ENCODE peak calls at places on chromosomes 4 and X, in four cellular contexts. One of them, this sample, is unnamed.

GRCh38 chr4:3470244-3471097 is 7.4 kb downstream of the DOK7 start:
- DNase-seq in upper lobe of left lung: no peak
- DNase-seq in lower leg skin: no peak
- DNase-seq in choroid plexus epithelial cell: peak; percentile 37
- DNase-seq in this sample: peak; percentile 24

GRCh38 chrX:15310117-15310516 is 5.3 kb downstream of the ASB11 start:
- DNase-seq in choroid plexus epithelial cell: peak; percentile 66
- DNase-seq in upper lobe of left lung: peak; percentile 58
- DNase-seq in lower leg skin: no peak
- DNase-seq in this sample: peak; percentile 40

GRCh38 chr4:53962516-53963225 is 101.7 kb downstream of the CHIC2 start:
- DNase-seq in upper lobe of left lung: no peak
- DNase-seq in lower leg skin: no peak
- DNase-seq in choroid plexus epithelial cell: peak; percentile 82
- DNase-seq in this sample: peak; percentile 61

GRCh38 chr4:80179637-80180161 is 17.6 kb upstream of the PRDM8 start:
- DNase-seq in upper lobe of left lung: no peak
- DNase-seq in choroid plexus epithelial cell: no peak
- DNase-seq in lower leg skin: no peak
- DNase-seq in this sample: no peak

GRCh38 chr4:88613417-88613875 is 21.2 kb downstream of the HERC3 start:
- DNase-seq in upper lobe of left lung: no peak
- DNase-seq in choroid plexus epithelial cell: no peak
- DNase-seq in lower leg skin: no peak
- DNase-seq in this sample: no peak

GRCh38 chr4:71941001-71941400 is 90.8 kb upstream of the NPFFR2 start:
- DNase-seq in upper lobe of left lung: no peak
- DNase-seq in lower leg skin: no peak
- DNase-seq in choroid plexus epithelial cell: peak; percentile 4
- DNase-seq in this sample: peak; percentile 14

GRCh38 chr4:921830-922331 is 10.2 kb downstream of the GAK start:
- DNase-seq in lower leg skin: peak; percentile 56
- DNase-seq in choroid plexus epithelial cell: no peak
- DNase-seq in upper lobe of left lung: peak; percentile 12
- DNase-seq in this sample: no peak

GRCh38 chrX:42695800-42696358 is 82.1 kb downstream of the PPP1R2C start:
- DNase-seq in lower leg skin: no peak
- DNase-seq in choroid plexus epithelial cell: no peak
- DNase-seq in upper lobe of left lung: no peak
- DNase-seq in this sample: no peak

GRCh38 chr4:99151931-99152448 is 7.9 kb upstream of the ADH4 start:
- DNase-seq in upper lobe of left lung: no peak
- DNase-seq in lower leg skin: no peak
- DNase-seq in choroid plexus epithelial cell: no peak
- DNase-seq in this sample: no peak

GRCh38 chr4:25900901-25901500 is 13.0 kb upstream of the SMIM20 start:
- DNase-seq in lower leg skin: no peak
- DNase-seq in upper lobe of left lung: no peak
- DNase-seq in choroid plexus epithelial cell: no peak
- DNase-seq in this sample: no peak

GRCh38 chr4:151117371-151117962 is 18.0 kb downstream of the RPS3A start:
- DNase-seq in upper lobe of left lung: peak; percentile 38
- DNase-seq in choroid plexus epithelial cell: peak; percentile 84
- DNase-seq in lower leg skin: no peak
- DNase-seq in this sample: peak; percentile 78

GRCh38 chr4:53863163-53863562 is 201.2 kb downstream of the CHIC2 start:
- DNase-seq in lower leg skin: no peak
- DNase-seq in upper lobe of left lung: no peak
- DNase-seq in choroid plexus epithelial cell: peak; percentile 69
- DNase-seq in this sample: peak; percentile 64

GRCh38 chr4:27490315-27490714 is 629.7 kb downstream of the STIM2 start:
- DNase-seq in choroid plexus epithelial cell: no peak
- DNase-seq in upper lobe of left lung: no peak
- DNase-seq in lower leg skin: no peak
- DNase-seq in this sample: no peak

GRCh38 chr4:15654556-15655222 is 468 bp downstream of the FBXL5 start:
- DNase-seq in choroid plexus epithelial cell: peak; percentile 48
- DNase-seq in lower leg skin: peak; percentile 91
- DNase-seq in upper lobe of left lung: peak; percentile 59
- DNase-seq in this sample: peak; percentile 41

GRCh38 chr4:122329876-122330595 is 48.8 kb upstream of the ADAD1 start:
- DNase-seq in upper lobe of left lung: no peak
- DNase-seq in choroid plexus epithelial cell: peak; percentile 50
- DNase-seq in lower leg skin: no peak
- DNase-seq in this sample: peak; percentile 40

GRCh38 chr4:103198111-103198765 is at the start of gene CENPE:
- DNase-seq in lower leg skin: peak; percentile 96
- DNase-seq in choroid plexus epithelial cell: peak; percentile 90
- DNase-seq in upper lobe of left lung: peak; percentile 85
- DNase-seq in this sample: peak; percentile 92

GRCh38 chrX:134849390-134849789 is 141.4 kb upstream of the SMIM10 start:
- DNase-seq in lower leg skin: no peak
- DNase-seq in upper lobe of left lung: no peak
- DNase-seq in choroid plexus epithelial cell: peak; percentile 49
- DNase-seq in this sample: peak; percentile 51

GRCh38 chr4:40185830-40186664 is 10.8 kb upstream of the RHOH start:
- DNase-seq in upper lobe of left lung: no peak
- DNase-seq in choroid plexus epithelial cell: no peak
- DNase-seq in lower leg skin: no peak
- DNase-seq in this sample: no peak

GRCh38 chr4:181968371-181968770 is 274.8 kb upstream of the TENM3 start:
- DNase-seq in upper lobe of left lung: no peak
- DNase-seq in lower leg skin: no peak
- DNase-seq in choroid plexus epithelial cell: peak; percentile 63
- DNase-seq in this sample: peak; percentile 80

GRCh38 chrX:136067946-136068345 is 79.4 kb upstream of the FHL1 start:
- DNase-seq in choroid plexus epithelial cell: no peak
- DNase-seq in lower leg skin: peak; percentile 49
- DNase-seq in upper lobe of left lung: no peak
- DNase-seq in this sample: no peak

GRCh38 chr4:145199056-145199713 is 18.8 kb upstream of the OTUD4 start:
- DNase-seq in upper lobe of left lung: no peak
- DNase-seq in choroid plexus epithelial cell: no peak
- DNase-seq in lower leg skin: no peak
- DNase-seq in this sample: no peak

GRCh38 chr4:41359069-41359769 is 102.5 kb downstream of the UCHL1 start:
- DNase-seq in upper lobe of left lung: peak; percentile 59
- DNase-seq in choroid plexus epithelial cell: no peak
- DNase-seq in lower leg skin: no peak
- DNase-seq in this sample: no peak

GRCh38 chrX:131812847-131813825 is 210.0 kb upstream of the STK26 start:
- DNase-seq in upper lobe of left lung: peak; percentile 75
- DNase-seq in choroid plexus epithelial cell: no peak
- DNase-seq in lower leg skin: peak; percentile 93
- DNase-seq in this sample: no peak

GRCh38 chr4:107699466-107700206 is 20.4 kb downstream of the PAPSS1 start:
- DNase-seq in choroid plexus epithelial cell: no peak
- DNase-seq in lower leg skin: no peak
- DNase-seq in upper lobe of left lung: no peak
- DNase-seq in this sample: peak; percentile 35

GRCh38 chr4:41526628-41527027 is 11.3 kb upstream of the LIMCH1 start:
- DNase-seq in choroid plexus epithelial cell: no peak
- DNase-seq in upper lobe of left lung: no peak
- DNase-seq in lower leg skin: no peak
- DNase-seq in this sample: no peak

GRCh38 chr4:99149620-99150019 is 5.5 kb upstream of the ADH4 start:
- DNase-seq in upper lobe of left lung: no peak
- DNase-seq in lower leg skin: no peak
- DNase-seq in choroid plexus epithelial cell: no peak
- DNase-seq in this sample: no peak

GRCh38 chr4:70892086-70892769 is 9.9 kb upstream of the MOB1B start:
- DNase-seq in lower leg skin: peak; percentile 85
- DNase-seq in upper lobe of left lung: peak; percentile 57
- DNase-seq in choroid plexus epithelial cell: no peak
- DNase-seq in this sample: peak; percentile 24

GRCh38 chr4:141435446-141436225 is 200.7 kb upstream of the IL15 start:
- DNase-seq in upper lobe of left lung: no peak
- DNase-seq in lower leg skin: no peak
- DNase-seq in choroid plexus epithelial cell: peak; percentile 23
- DNase-seq in this sample: peak; percentile 59

GRCh38 chr4:13285336-13285735 is 198.8 kb downstream of the RAB28 start:
- DNase-seq in lower leg skin: no peak
- DNase-seq in upper lobe of left lung: no peak
- DNase-seq in choroid plexus epithelial cell: no peak
- DNase-seq in this sample: no peak

GRCh38 chrX:135213200-135213844 is 38.5 kb upstream of the ETDA start:
- DNase-seq in lower leg skin: no peak
- DNase-seq in choroid plexus epithelial cell: no peak
- DNase-seq in upper lobe of left lung: no peak
- DNase-seq in this sample: no peak

GRCh38 chr4:173862754-173863153 is 332.7 kb upstream of the HAND2 start:
- DNase-seq in upper lobe of left lung: no peak
- DNase-seq in choroid plexus epithelial cell: no peak
- DNase-seq in lower leg skin: no peak
- DNase-seq in this sample: no peak

GRCh38 chr4:2008921-2009650 is at the start of gene NELFA:
- DNase-seq in choroid plexus epithelial cell: peak; percentile 94
- DNase-seq in lower leg skin: peak; percentile 98
- DNase-seq in upper lobe of left lung: peak; percentile 97
- DNase-seq in this sample: peak; percentile 96
- TF ChIP-seq CTCF in choroid plexus epithelial cell: peak; percentile 60
- TF ChIP-seq CTCF in lower leg skin: no peak
- TF ChIP-seq CTCF in upper lobe of left lung: peak; percentile 68
- TF ChIP-seq CTCF in this sample: peak; percentile 50

DNA sequence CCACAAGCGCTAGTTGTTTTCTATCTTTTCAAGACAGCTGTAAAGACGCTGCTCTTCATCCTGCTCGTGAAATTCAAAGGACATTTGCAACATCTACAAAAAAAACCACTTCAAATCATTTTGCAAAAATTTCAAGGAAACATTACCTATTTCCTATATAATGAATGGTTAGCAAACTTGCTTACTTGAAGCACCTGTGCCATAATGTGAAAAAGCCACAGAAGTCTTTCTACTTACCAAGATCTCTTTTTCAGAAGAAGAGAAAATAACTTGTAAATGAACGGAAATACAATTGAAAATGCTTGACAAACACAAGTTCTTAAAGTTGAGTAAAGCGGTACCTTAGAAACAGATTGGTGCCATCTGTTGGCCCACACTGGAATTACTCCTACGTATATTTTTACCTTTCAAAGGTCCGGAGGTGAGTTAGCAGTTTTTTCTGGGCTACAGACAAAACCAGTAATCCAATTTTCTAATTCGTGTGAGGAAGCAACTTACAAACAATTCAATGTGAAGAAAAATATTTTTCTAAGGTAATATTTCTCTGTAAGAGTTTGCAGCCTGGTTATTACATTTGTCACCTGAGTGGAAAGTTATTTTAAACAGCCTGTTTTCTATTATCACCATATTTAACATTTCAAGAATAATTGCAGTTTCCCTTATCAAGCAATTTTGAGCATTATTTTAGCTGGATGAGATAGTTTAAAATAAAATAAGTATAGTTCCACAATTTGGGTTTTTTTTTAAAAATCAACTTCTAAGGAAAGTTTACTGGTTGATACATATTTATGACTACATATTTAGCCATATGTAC is at the start of gene TLR6:
- DNase-seq in choroid plexus epithelial cell: peak; percentile 81
- DNase-seq in lower leg skin: no peak
- DNase-seq in upper lobe of left lung: peak; percentile 60
- DNase-seq in this sample: peak; percentile 83
- H3K4me3 ChIP-seq in choroid plexus epithelial cell: peak within 1 kb of the TSS; percentile 52
- H3K4me3 ChIP-seq in lower leg skin: no peak within 1 kb of the TSS
- H3K4me3 ChIP-seq in upper lobe of left lung: peak within 1 kb of the TSS; percentile 39
- H3K4me3 ChIP-seq in this sample: peak within 1 kb of the TSS; percentile 25

DNA sequence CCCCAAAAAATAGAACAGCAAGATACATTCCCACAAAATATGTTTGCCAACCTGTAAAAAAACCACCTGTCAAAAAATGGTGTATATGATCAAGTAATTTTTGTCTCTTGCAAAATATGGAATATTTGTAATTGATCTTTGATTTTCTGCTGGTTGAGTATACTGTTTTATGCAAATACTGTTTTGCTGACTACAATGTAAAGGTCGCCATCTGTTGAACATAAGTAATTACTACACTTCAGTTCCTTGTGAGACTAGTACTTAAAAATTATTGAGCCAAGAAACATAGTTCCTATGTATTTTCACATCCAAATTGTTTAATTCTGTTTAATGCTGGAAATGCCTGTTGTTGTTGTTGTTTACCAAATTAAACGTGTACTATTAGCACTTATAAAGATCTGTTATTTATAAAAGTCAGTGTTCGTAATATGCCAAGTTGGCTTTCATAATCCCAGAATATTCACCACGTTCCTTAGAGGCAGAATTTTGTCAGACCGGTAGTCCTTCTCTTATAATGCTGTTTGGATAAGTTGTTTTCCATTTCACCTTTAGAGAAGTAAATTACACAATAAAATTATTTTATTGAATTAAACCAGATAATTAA is 144.2 kb downstream of the PDLIM5 start:
- DNase-seq in upper lobe of left lung: no peak
- DNase-seq in lower leg skin: no peak
- DNase-seq in choroid plexus epithelial cell: peak; percentile 81
- DNase-seq in this sample: peak; percentile 79
- TF ChIP-seq CTCF in upper lobe of left lung: peak; percentile 48
- TF ChIP-seq CTCF in lower leg skin: no peak
- TF ChIP-seq CTCF in choroid plexus epithelial cell: peak; percentile 59
- TF ChIP-seq CTCF in this sample: peak; percentile 38

GRCh38 chr4:165208741-165209388 is 1.5 kb downstream of the KLHL2 start:
- DNase-seq in choroid plexus epithelial cell: peak; percentile 24
- DNase-seq in lower leg skin: no peak
- DNase-seq in upper lobe of left lung: no peak
- DNase-seq in this sample: no peak
- H3K4me3 ChIP-seq in choroid plexus epithelial cell: peak overlapping the region; percentile 80
- H3K4me3 ChIP-seq in lower leg skin: no peak overlapping the region
- H3K4me3 ChIP-seq in upper lobe of left lung: peak overlapping the region; percentile 90
- H3K4me3 ChIP-seq in this sample: peak overlapping the region; percentile 80

GRCh38 chr4:104735174-104735573 is 240.5 kb upstream of the CXXC4 start:
- DNase-seq in choroid plexus epithelial cell: no peak
- DNase-seq in lower leg skin: no peak
- DNase-seq in upper lobe of left lung: no peak
- DNase-seq in this sample: no peak
- TF ChIP-seq CTCF in choroid plexus epithelial cell: no peak
- TF ChIP-seq CTCF in lower leg skin: no peak
- TF ChIP-seq CTCF in upper lobe of left lung: no peak
- TF ChIP-seq CTCF in this sample: no peak

This sample was measured in cardiac fibroblast.